ENCODE peak calls at places on chromosomes 2 and 18, in five cellular contexts. One of them, this sample, is unnamed.

GRCh38 chr2:226652388-226652787 is 147.2 kb downstream of the IRS1 start:
- DNase-seq in fibroblast of mammary gland: peak; percentile 97
- DNase-seq in nephron progenitor cell: no peak
- DNase-seq in CD8-positive, alpha-beta T cell: no peak
- DNase-seq in left ventricle myocardium inferior: no peak
- DNase-seq in this sample: no peak

GRCh38 chr2:37415128-37415817 is 70.8 kb downstream of the QPCT start:
- DNase-seq in CD8-positive, alpha-beta T cell: no peak
- DNase-seq in left ventricle myocardium inferior: no peak
- DNase-seq in fibroblast of mammary gland: peak; percentile 45
- DNase-seq in nephron progenitor cell: no peak
- DNase-seq in this sample: no peak

GRCh38 chr2:26607698-26608097 is 33.5 kb downstream of the CIB4 start:
- DNase-seq in fibroblast of mammary gland: no peak
- DNase-seq in CD8-positive, alpha-beta T cell: no peak
- DNase-seq in left ventricle myocardium inferior: no peak
- DNase-seq in nephron progenitor cell: no peak
- DNase-seq in this sample: peak; percentile 52

GRCh38 chr2:165016772-165017411 is 61.6 kb upstream of the SLC38A11 start:
- DNase-seq in CD8-positive, alpha-beta T cell: no peak
- DNase-seq in fibroblast of mammary gland: peak; percentile 59
- DNase-seq in nephron progenitor cell: peak; percentile 33
- DNase-seq in left ventricle myocardium inferior: no peak
- DNase-seq in this sample: no peak

GRCh38 chr2:179020156-179020750 is 29.7 kb downstream of the CCDC141 start:
- DNase-seq in nephron progenitor cell: peak; percentile 42
- DNase-seq in CD8-positive, alpha-beta T cell: peak; percentile 37
- DNase-seq in fibroblast of mammary gland: peak; percentile 36
- DNase-seq in left ventricle myocardium inferior: no peak
- DNase-seq in this sample: no peak

GRCh38 chr2:170813611-170814550 is 2.8 kb upstream of the GAD1 start:
- DNase-seq in left ventricle myocardium inferior: no peak
- DNase-seq in nephron progenitor cell: peak; percentile 86
- DNase-seq in fibroblast of mammary gland: peak; percentile 49
- DNase-seq in CD8-positive, alpha-beta T cell: no peak
- DNase-seq in this sample: no peak

GRCh38 chr18:62713651-62714247 is 1.6 kb upstream of the PHLPP1 start:
- DNase-seq in nephron progenitor cell: no peak
- DNase-seq in fibroblast of mammary gland: no peak
- DNase-seq in left ventricle myocardium inferior: no peak
- DNase-seq in CD8-positive, alpha-beta T cell: no peak
- DNase-seq in this sample: no peak

GRCh38 chr2:57575703-57576268 is 470.8 kb upstream of the VRK2 start:
- DNase-seq in left ventricle myocardium inferior: no peak
- DNase-seq in fibroblast of mammary gland: no peak
- DNase-seq in CD8-positive, alpha-beta T cell: no peak
- DNase-seq in nephron progenitor cell: no peak
- DNase-seq in this sample: no peak

GRCh38 chr2:81692566-81692965 is 1388.0 kb upstream of the LRRTM1 start:
- DNase-seq in CD8-positive, alpha-beta T cell: no peak
- DNase-seq in fibroblast of mammary gland: no peak
- DNase-seq in left ventricle myocardium inferior: no peak
- DNase-seq in nephron progenitor cell: no peak
- DNase-seq in this sample: no peak

GRCh38 chr2:205259131-205259530 is 423.2 kb upstream of the NRP2 start:
- DNase-seq in nephron progenitor cell: no peak
- DNase-seq in CD8-positive, alpha-beta T cell: no peak
- DNase-seq in left ventricle myocardium inferior: no peak
- DNase-seq in fibroblast of mammary gland: no peak
- DNase-seq in this sample: no peak

GRCh38 chr2:74516070-74516633 is 1.9 kb downstream of the TLX2 start:
- DNase-seq in left ventricle myocardium inferior: peak; percentile 75
- DNase-seq in fibroblast of mammary gland: peak; percentile 44
- DNase-seq in CD8-positive, alpha-beta T cell: peak; percentile 73
- DNase-seq in nephron progenitor cell: peak; percentile 73
- DNase-seq in this sample: no peak

GRCh38 chr2:6294791-6295190 is 570.9 kb downstream of the CMPK2 start:
- DNase-seq in left ventricle myocardium inferior: no peak
- DNase-seq in fibroblast of mammary gland: no peak
- DNase-seq in nephron progenitor cell: no peak
- DNase-seq in CD8-positive, alpha-beta T cell: no peak
- DNase-seq in this sample: no peak

GRCh38 chr2:140683658-140684057 is 1447.2 kb downstream of the LRP1B start:
- DNase-seq in CD8-positive, alpha-beta T cell: no peak
- DNase-seq in fibroblast of mammary gland: no peak
- DNase-seq in left ventricle myocardium inferior: no peak
- DNase-seq in nephron progenitor cell: no peak
- DNase-seq in this sample: no peak

GRCh38 chr2:239814917-239815637 is 210.1 kb downstream of the NDUFA10 start:
- DNase-seq in left ventricle myocardium inferior: peak; percentile 14
- DNase-seq in fibroblast of mammary gland: peak; percentile 25
- DNase-seq in CD8-positive, alpha-beta T cell: no peak
- DNase-seq in nephron progenitor cell: no peak
- DNase-seq in this sample: no peak

GRCh38 chr2:161983010-161983651 is 90.9 kb downstream of the DPP4 start:
- DNase-seq in fibroblast of mammary gland: no peak
- DNase-seq in CD8-positive, alpha-beta T cell: no peak
- DNase-seq in left ventricle myocardium inferior: no peak
- DNase-seq in nephron progenitor cell: no peak
- DNase-seq in this sample: no peak

GRCh38 chr2:136008205-136008865 is 22.9 kb upstream of the DARS1 start:
- DNase-seq in left ventricle myocardium inferior: peak; percentile 33
- DNase-seq in fibroblast of mammary gland: no peak
- DNase-seq in nephron progenitor cell: no peak
- DNase-seq in CD8-positive, alpha-beta T cell: peak; percentile 61
- DNase-seq in this sample: no peak

GRCh38 chr18:46220116-46220515 is 115.9 kb downstream of the HAUS1 start:
- DNase-seq in fibroblast of mammary gland: peak; percentile 80
- DNase-seq in CD8-positive, alpha-beta T cell: no peak
- DNase-seq in left ventricle myocardium inferior: no peak
- DNase-seq in nephron progenitor cell: no peak
- DNase-seq in this sample: no peak

GRCh38 chr2:3596891-3597290 is 2.0 kb downstream of the COLEC11 start:
- DNase-seq in nephron progenitor cell: no peak
- DNase-seq in fibroblast of mammary gland: no peak
- DNase-seq in left ventricle myocardium inferior: no peak
- DNase-seq in CD8-positive, alpha-beta T cell: no peak
- DNase-seq in this sample: no peak

GRCh38 chr2:28342081-28342967 is 50.3 kb upstream of the FOSL2 start:
- DNase-seq in fibroblast of mammary gland: peak; percentile 88
- DNase-seq in CD8-positive, alpha-beta T cell: no peak
- DNase-seq in nephron progenitor cell: no peak
- DNase-seq in left ventricle myocardium inferior: peak; percentile 62
- DNase-seq in this sample: no peak

GRCh38 chr18:59249186-59249774 is 24.0 kb downstream of the RAX start:
- DNase-seq in fibroblast of mammary gland: peak; percentile 85
- DNase-seq in CD8-positive, alpha-beta T cell: no peak
- DNase-seq in left ventricle myocardium inferior: no peak
- DNase-seq in nephron progenitor cell: peak; percentile 59
- DNase-seq in this sample: no peak

GRCh38 chr2:128316777-128317185 is 1.9 kb downstream of the HS6ST1 start:
- DNase-seq in nephron progenitor cell: no peak
- DNase-seq in fibroblast of mammary gland: no peak
- DNase-seq in CD8-positive, alpha-beta T cell: no peak
- DNase-seq in left ventricle myocardium inferior: no peak
- DNase-seq in this sample: peak; percentile 62

GRCh38 chr2:148926291-148926961 is 51.4 kb downstream of the KIF5C start:
- DNase-seq in CD8-positive, alpha-beta T cell: peak; percentile 53
- DNase-seq in fibroblast of mammary gland: peak; percentile 11
- DNase-seq in left ventricle myocardium inferior: no peak
- DNase-seq in nephron progenitor cell: peak; percentile 56
- DNase-seq in this sample: no peak

GRCh38 chr2:64406407-64406774 is 47.6 kb upstream of the LGALSL start:
- DNase-seq in left ventricle myocardium inferior: peak; percentile 19
- DNase-seq in fibroblast of mammary gland: no peak
- DNase-seq in CD8-positive, alpha-beta T cell: no peak
- DNase-seq in nephron progenitor cell: peak; percentile 30
- DNase-seq in this sample: no peak
- TF ChIP-seq CTCF in left ventricle myocardium inferior: no peak
- TF ChIP-seq CTCF in fibroblast of mammary gland: no peak
- TF ChIP-seq CTCF in CD8-positive, alpha-beta T cell: no peak
- TF ChIP-seq CTCF in nephron progenitor cell: no peak
- TF ChIP-seq CTCF in this sample: no peak

GRCh38 chr2:238518127-238518827 is 91.5 kb downstream of the ASB1 start:
- DNase-seq in CD8-positive, alpha-beta T cell: no peak
- DNase-seq in left ventricle myocardium inferior: no peak
- DNase-seq in nephron progenitor cell: no peak
- DNase-seq in fibroblast of mammary gland: peak; percentile 99
- DNase-seq in this sample: no peak
- TF ChIP-seq CTCF in CD8-positive, alpha-beta T cell: no peak
- TF ChIP-seq CTCF in left ventricle myocardium inferior: no peak
- TF ChIP-seq CTCF in nephron progenitor cell: no peak
- TF ChIP-seq CTCF in fibroblast of mammary gland: peak; percentile 28
- TF ChIP-seq CTCF in this sample: no peak

GRCh38 chr2:232133078-232133477 is 171.6 kb downstream of the DIS3L2 start:
- DNase-seq in nephron progenitor cell: no peak
- DNase-seq in left ventricle myocardium inferior: no peak
- DNase-seq in fibroblast of mammary gland: no peak
- DNase-seq in CD8-positive, alpha-beta T cell: no peak
- DNase-seq in this sample: no peak
- TF ChIP-seq CTCF in nephron progenitor cell: no peak
- TF ChIP-seq CTCF in left ventricle myocardium inferior: no peak
- TF ChIP-seq CTCF in fibroblast of mammary gland: peak; percentile 20
- TF ChIP-seq CTCF in CD8-positive, alpha-beta T cell: no peak
- TF ChIP-seq CTCF in this sample: peak; percentile 39

GRCh38 chr2:152335016-152335850 is at the start of gene FMNL2:
- DNase-seq in fibroblast of mammary gland: peak; percentile 62
- DNase-seq in nephron progenitor cell: peak; percentile 92
- DNase-seq in CD8-positive, alpha-beta T cell: peak; percentile 19
- DNase-seq in left ventricle myocardium inferior: peak; percentile 88
- DNase-seq in this sample: peak; percentile 93
- TF ChIP-seq CTCF in fibroblast of mammary gland: no peak
- TF ChIP-seq CTCF in nephron progenitor cell: no peak
- TF ChIP-seq CTCF in CD8-positive, alpha-beta T cell: no peak
- TF ChIP-seq CTCF in left ventricle myocardium inferior: no peak
- TF ChIP-seq CTCF in this sample: no peak